ENCODE peak calls at places on chromosome 10, in eight cellular contexts. M is CD8-positive, alpha-beta T cell; J is uterus; C is left ventricle myocardium inferior; H is spleen; T is cardiac muscle cell; R is pancreas; N is right cardiac atrium. W is an unnamed sample. For H3K9me3, the result is how much of the 10 kb centered on the place peaks cover.

GRCh38 chr10:112475565-112476233 is 28.7 kb downstream of the VTI1A start:
- DNase-seq in M (no peak), T (peak), J (no peak), N (no peak), C (no peak), H (no peak), R (no peak), W (no peak)

GRCh38 chr10:133458021-133458709 is 4.4 kb downstream of the SCART1 start:
- DNase-seq in R (no peak), M (no peak), C (peak), N (no peak), J (peak), T (no peak), H (no peak), W (no peak)

GRCh38 chr10:80171248-80171660 is 34.1 kb downstream of the ANXA11 start:
- DNase-seq in J (no peak), T (no peak), N (peak), M (no peak), R (no peak), C (no peak), H (peak), W (no peak)

GRCh38 chr10:70742537-70743429 is 42.4 kb downstream of the TBATA start:
- DNase-seq in R (no peak), J (no peak), M (no peak), N (peak), T (peak), C (peak), H (peak), W (no peak)

GRCh38 chr10:13470270-13470669 is 58.5 kb downstream of the BEND7 start:
- DNase-seq in M (no peak), H (no peak), T (peak), N (no peak), R (no peak), C (no peak), J (no peak), W (no peak)

GRCh38 chr10:63369711-63370110 is 96.1 kb downstream of the JMJD1C start:
- DNase-seq in H (no peak), J (no peak), N (no peak), C (no peak), R (no peak), T (no peak), M (no peak), W (no peak)

GRCh38 chr10:22319559-22320558 is 1.0 kb upstream of the BMI1 start:
- DNase-seq in H (no peak), J (no peak), T (no peak), C (no peak), N (no peak), R (no peak), M (no peak), W (no peak)

GRCh38 chr10:30683496-30683895 is 53.9 kb upstream of the LYZL2 start:
- DNase-seq in M (no peak), C (no peak), T (no peak), H (no peak), J (no peak), R (no peak), N (no peak), W (no peak)

GRCh38 chr10:107732045-107732444 is 567.5 kb upstream of the SORCS1 start:
- DNase-seq in R (peak), T (no peak), H (no peak), N (no peak), M (no peak), C (no peak), J (no peak), W (no peak)

GRCh38 chr10:92544296-92544695 is 29.6 kb downstream of the IDE start:
- DNase-seq in H (no peak), M (no peak), N (no peak), J (no peak), C (no peak), R (no peak), T (peak), W (no peak)

GRCh38 chr10:132364594-132364970 is 32.4 kb upstream of the PWWP2B start:
- DNase-seq in H (peak), N (peak), M (no peak), T (no peak), C (no peak), J (peak), R (no peak), W (no peak)

GRCh38 chr10:113259841-113260240 is 293.0 kb upstream of the HABP2 start:
- DNase-seq in M (no peak), J (no peak), N (no peak), H (no peak), T (no peak), R (no peak), C (no peak), W (no peak)

GRCh38 chr10:44465430-44466115 is 80.7 kb upstream of the CXCL12 start:
- DNase-seq in N (no peak), R (no peak), H (no peak), J (no peak), M (no peak), T (no peak), C (no peak), W (no peak)

GRCh38 chr10:99329238-99329890 is at the start of gene CNNM1:
- DNase-seq in C (no peak), R (peak), N (peak), T (peak), H (peak), M (no peak), J (peak), W (no peak)

GRCh38 chr10:73773152-73773879 is 8.5 kb upstream of the CHCHD1 start:
- DNase-seq in H (no peak), T (no peak), M (no peak), J (no peak), R (no peak), N (no peak), C (no peak), W (no peak)

GRCh38 chr10:86099542-86100334 is 266.9 kb downstream of the GRID1 start:
- DNase-seq in J (no peak), T (no peak), M (no peak), N (no peak), C (no peak), H (peak), R (no peak), W (no peak)

GRCh38 chr10:123561145-123561448 is 105.1 kb upstream of the GPR26 start:
- DNase-seq in T (no peak), N (no peak), R (no peak), H (no peak), C (no peak), M (no peak), J (no peak), W (no peak)

GRCh38 chr10:123563581-123563855 is 102.6 kb upstream of the GPR26 start:
- DNase-seq in H (no peak), J (no peak), N (no peak), T (no peak), R (no peak), M (no peak), C (no peak), W (no peak)

GRCh38 chr10:123563994-123564393 is 102.2 kb upstream of the GPR26 start:
- DNase-seq in N (no peak), C (no peak), H (no peak), T (no peak), J (no peak), R (no peak), M (no peak), W (no peak)

GRCh38 chr10:123562811-123563580 is 103.2 kb upstream of the GPR26 start:
- DNase-seq in H (no peak), R (no peak), T (no peak), N (no peak), M (no peak), C (no peak), J (no peak), W (no peak)

GRCh38 chr10:123562387-123562786 is 103.8 kb upstream of the GPR26 start:
- DNase-seq in C (no peak), R (no peak), M (no peak), N (no peak), H (no peak), J (no peak), T (no peak), W (no peak)
- H3K27ac ChIP-seq in C (no peak), R (no peak), M (no peak), N (no peak), H (no peak), J (no peak), T (no peak), W (no peak)

DNA sequence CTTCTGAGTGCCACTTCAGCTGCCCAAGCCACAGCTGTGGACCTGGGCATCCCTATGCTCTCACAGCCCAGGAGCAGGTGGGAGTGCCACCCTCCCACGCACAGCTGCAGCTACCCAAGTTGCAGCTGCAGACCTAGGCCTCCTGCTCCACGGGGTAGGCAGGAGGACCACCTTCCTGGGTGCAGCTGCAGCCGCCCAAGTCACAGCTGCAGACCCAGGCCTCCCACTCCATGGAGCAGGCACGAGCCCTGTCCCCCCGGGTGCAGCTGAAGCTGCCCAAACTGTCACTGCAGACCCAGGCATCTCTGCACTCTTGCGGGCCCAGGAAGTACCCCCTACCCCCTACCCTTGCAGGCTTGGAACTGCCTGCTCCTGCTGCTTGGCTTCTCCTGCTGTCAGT is 260.2 kb downstream of the XPNPEP1 start:
- DNase-seq in C (no peak), T (no peak), N (no peak), M (no peak), J (no peak), H (no peak), R (no peak), W (no peak)
- H3K9me3 ChIP-seq in C (under half), T (under half), N (under half), M (under half), J (under half), H (under half), R (under half), W (under half)

GRCh38 chr10:50471583-50471975 is 152.2 kb downstream of the SGMS1 start:
- DNase-seq in N (no peak), M (no peak), J (no peak), H (no peak), R (no peak), T (no peak), C (no peak), W (no peak)

GRCh38 chr10:50472914-50473313 is 150.8 kb downstream of the SGMS1 start:
- DNase-seq in M (no peak), R (no peak), J (no peak), T (no peak), H (no peak), N (no peak), C (no peak), W (no peak)

GRCh38 chr10:50470345-50470744 is 153.4 kb downstream of the SGMS1 start:
- DNase-seq in J (no peak), N (no peak), C (no peak), H (no peak), T (no peak), R (no peak), M (no peak), W (no peak)

GRCh38 chr10:50470798-50471582 is 152.8 kb downstream of the SGMS1 start:
- DNase-seq in C (no peak), N (no peak), R (no peak), M (no peak), J (no peak), H (no peak), T (no peak), W (no peak)

DNA sequence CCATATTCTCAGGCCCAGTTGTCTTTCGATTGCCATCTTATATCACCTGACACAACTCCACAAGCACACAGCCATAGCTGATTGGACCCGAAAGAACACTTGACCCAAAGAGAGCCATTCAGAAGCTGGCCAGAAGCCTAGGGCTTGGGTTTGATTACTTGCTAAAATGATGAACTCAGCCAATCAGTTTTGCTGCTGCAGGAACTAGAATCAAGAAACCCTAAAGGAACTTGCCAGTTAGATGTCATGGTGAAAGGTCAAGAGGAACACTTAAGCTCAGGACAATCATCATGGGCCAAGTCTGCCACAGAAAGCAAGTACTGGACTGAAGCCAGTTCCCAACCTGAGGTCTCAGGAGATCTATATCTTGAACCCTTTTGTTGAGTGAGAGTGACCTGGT is 150.0 kb downstream of the SGMS1 start:
- DNase-seq in C (no peak), H (no peak), R (no peak), N (no peak), T (no peak), M (no peak), J (no peak), W (no peak)
- H3K27ac ChIP-seq in C (no peak), H (no peak), R (no peak), N (no peak), T (no peak), M (no peak), J (no peak), W (no peak)

DNA sequence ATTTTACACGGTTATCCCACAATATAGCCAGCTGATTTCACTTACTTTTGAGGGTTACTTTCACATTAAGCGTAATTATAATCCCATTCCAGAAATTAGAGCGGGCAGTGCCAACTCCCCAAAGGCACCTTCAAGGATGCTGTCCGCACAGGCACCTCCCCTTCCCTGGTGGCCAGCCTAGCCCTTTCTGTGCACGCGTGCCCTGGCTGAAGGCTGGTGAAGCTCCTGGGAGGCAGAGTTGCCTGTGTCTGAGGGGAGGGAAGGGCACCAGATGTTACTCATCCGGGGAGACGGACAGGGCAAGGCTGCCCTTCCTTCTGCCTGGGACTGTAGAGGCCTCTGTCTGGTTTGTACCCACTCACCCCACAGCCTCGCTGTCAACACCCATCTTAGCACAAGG is 198.4 kb downstream of the TCERG1L start:
- DNase-seq in N (no peak), T (no peak), R (no peak), H (no peak), J (no peak), M (no peak), C (no peak), W (no peak)
- H3K9me3 ChIP-seq in N (under half), T (under half), R (under half), H (under half), J (under half), M (under half), C (under half), W (under half)

GRCh38 chr10:77925410-77925794 is 1.2 kb downstream of the DLG5 start:
- DNase-seq in T (peak), C (no peak), M (no peak), N (peak), H (no peak), R (no peak), J (peak), W (no peak)
- H3K27ac ChIP-seq in T (no peak), C (peak), M (no peak), N (no peak), H (peak), R (peak), J (peak), W (peak)

W was measured in psoas muscle.